ENCODE peak calls at places on chromosome 2, in four cellular contexts. E is psoas muscle; X is effector memory CD4-positive, alpha-beta T cell; D is GM23338. A is an unnamed sample. For H3K36me3 and H3K4me1, the result is how much of the 10 kb centered on the place peaks cover.

GRCh38 chr2:88016948-88017779 is 817 bp upstream of the RNU2-63P start:
- DNase-seq in D (peak), X (no peak), E (peak), A (peak)

GRCh38 chr2:233267516-233268245 is 16.2 kb downstream of the ATG16L1 start:
- DNase-seq in E (peak), D (no peak), X (peak), A (peak)

GRCh38 chr2:217166241-217166640 is 306.4 kb upstream of the TNP1 start:
- DNase-seq in E (no peak), D (peak), X (no peak), A (no peak)

GRCh38 chr2:201857326-201857725 is 51.0 kb downstream of the CDK15 start:
- DNase-seq in X (no peak), D (no peak), E (no peak), A (no peak)

GRCh38 chr2:38436227-38436664 is 59.2 kb upstream of the ATL2 start:
- DNase-seq in D (no peak), E (no peak), X (no peak), A (no peak)

GRCh38 chr2:174331731-174332606 is 2.8 kb upstream of the SP9 start:
- DNase-seq in D (peak), E (no peak), X (no peak), A (no peak)

GRCh38 chr2:36352024-36352398 is 3.6 kb upstream of the CRIM1 start:
- DNase-seq in X (no peak), E (no peak), D (peak), A (peak)

GRCh38 chr2:222319576-222320440 is 21.0 kb upstream of the PAX3 start:
- DNase-seq in D (peak), X (no peak), E (no peak), A (no peak)

GRCh38 chr2:164565345-164565744 is 55.9 kb downstream of the GRB14 start:
- DNase-seq in D (no peak), E (no peak), X (no peak), A (no peak)

GRCh38 chr2:165863816-165864221 is 69.8 kb upstream of the GALNT3 start:
- DNase-seq in E (no peak), X (no peak), D (peak), A (no peak)

DNA sequence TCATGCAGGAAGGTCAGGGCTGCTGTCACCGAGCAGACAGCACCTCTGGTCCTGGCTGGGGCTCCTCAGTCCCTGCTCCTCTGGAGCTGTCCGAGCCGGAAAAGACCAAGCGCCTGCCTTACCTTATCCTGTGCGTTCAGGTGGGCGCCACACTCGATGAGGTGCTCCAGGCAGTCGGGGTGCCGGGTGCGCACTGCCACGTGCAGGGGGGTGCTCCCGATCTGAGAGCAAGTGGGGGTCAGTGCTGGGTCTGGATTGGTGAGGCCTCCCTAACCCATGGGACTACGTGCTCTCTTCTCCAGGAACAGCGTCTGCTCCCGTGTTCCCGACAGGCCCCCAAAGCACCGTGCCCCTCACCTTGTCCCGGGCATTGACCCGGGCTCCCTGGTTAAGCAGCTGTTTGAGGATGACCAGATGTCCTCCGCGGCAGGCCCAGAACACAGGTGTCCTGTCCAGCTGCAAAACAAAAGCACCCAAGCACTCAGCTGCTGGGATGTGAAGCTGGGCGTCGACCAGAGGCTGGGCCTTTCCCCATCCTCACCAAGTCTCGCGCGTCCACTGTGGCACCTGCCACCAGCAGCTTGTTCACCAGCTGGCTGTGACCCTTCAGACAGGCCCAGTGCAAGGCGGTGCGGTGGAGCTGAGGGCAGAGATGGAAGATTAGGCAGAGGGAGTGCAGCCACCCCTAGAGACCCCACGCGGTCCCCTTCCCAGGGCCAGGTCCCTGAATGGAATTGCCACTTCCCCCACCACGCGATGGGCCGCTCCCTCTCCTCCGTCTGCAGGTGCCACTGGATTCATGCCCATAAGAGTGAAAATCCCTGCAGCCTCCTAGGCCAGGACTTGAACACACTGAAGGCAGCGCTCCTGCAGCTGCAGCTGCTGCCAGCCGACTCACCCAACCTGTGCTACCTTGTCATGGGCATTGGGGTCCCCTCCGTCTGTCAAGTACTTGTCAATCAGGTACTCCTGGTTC is 3.7 kb downstream of the ANKRD23 start:
- DNase-seq in E (no peak), X (no peak), D (no peak), A (no peak)
- H3K4me3 ChIP-seq in E (peak), X (peak), D (no peak), A (peak)

GRCh38 chr2:131077182-131077846 is 15.9 kb downstream of the FAM168B start:
- DNase-seq in E (no peak), X (no peak), D (no peak), A (no peak)
- H3K36me3 ChIP-seq in E (under half), X (half or more), D (under half), A (half or more)

GRCh38 chr2:171965238-171965637 is 34.5 kb upstream of the METAP1D start:
- DNase-seq in E (no peak), X (no peak), D (no peak), A (no peak)

GRCh38 chr2:171965661-171966060 is 34.1 kb upstream of the METAP1D start:
- DNase-seq in X (no peak), D (no peak), E (no peak), A (no peak)

GRCh38 chr2:171966268-171966667 is 33.5 kb upstream of the METAP1D start:
- DNase-seq in E (no peak), X (no peak), D (no peak), A (no peak)

GRCh38 chr2:171966688-171967087 is 33.1 kb upstream of the METAP1D start:
- DNase-seq in X (no peak), D (no peak), E (no peak), A (no peak)

GRCh38 chr2:171968509-171968908 is 31.2 kb upstream of the METAP1D start:
- DNase-seq in D (no peak), X (no peak), E (no peak), A (no peak)
- H3K4me1 ChIP-seq in D (under half), X (under half), E (under half), A (under half)

DNA sequence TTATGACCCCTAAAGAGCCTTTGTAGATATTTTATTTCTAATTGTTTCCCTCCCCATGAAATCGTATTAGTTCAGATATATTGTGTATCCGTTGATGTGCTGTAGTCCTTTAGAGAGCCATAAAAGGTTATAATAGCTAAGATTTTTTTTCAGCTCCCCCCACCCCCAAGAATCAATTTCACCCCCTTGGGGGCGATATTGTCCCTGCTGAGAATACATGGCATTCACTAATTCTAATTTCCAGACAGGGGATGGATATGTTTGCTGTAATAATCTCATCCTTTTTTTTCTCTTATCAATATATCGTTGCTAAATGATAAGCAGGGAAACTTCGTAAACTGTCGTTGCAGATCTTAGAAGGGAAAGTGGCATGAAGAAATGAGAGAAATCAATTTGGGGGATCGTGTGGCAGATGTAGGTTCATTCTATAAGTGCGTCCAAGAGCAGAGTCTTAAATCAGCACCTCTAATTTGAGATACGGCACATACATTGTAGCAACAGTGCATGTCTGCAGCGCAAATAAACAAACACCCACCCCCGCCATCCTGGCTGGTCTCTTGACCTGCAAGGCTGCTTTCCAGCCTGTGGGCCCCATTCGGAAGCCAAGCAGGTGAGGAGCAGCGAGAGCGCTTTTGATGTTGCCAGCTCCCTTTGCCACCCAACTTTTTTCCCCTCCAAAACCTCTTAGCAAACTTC is 530.9 kb downstream of the TMEM182 start:
- DNase-seq in D (peak), E (no peak), X (no peak), A (no peak)
- H3K4me3 ChIP-seq in D (peak), E (no peak), X (no peak), A (no peak)

GRCh38 chr2:9415770-9416169 is 7.6 kb downstream of the ITGB1BP1 start:
- DNase-seq in E (no peak), D (no peak), X (no peak), A (no peak)
- H3K36me3 ChIP-seq in E (under half), D (under half), X (under half), A (under half)

GRCh38 chr2:231429152-231429551 is 33.6 kb downstream of the B3GNT7 start:
- DNase-seq in D (peak), E (no peak), X (no peak), A (no peak)

GRCh38 chr2:231436957-231437356 is 27.3 kb downstream of the NCL start:
- DNase-seq in X (no peak), D (no peak), E (no peak), A (no peak)

GRCh38 chr2:231429916-231430315 is 34.4 kb downstream of the NCL start:
- DNase-seq in D (no peak), E (no peak), X (no peak), A (no peak)

GRCh38 chr2:231431606-231432005 is 32.7 kb downstream of the NCL start:
- DNase-seq in E (no peak), X (no peak), D (no peak), A (no peak)

DNA sequence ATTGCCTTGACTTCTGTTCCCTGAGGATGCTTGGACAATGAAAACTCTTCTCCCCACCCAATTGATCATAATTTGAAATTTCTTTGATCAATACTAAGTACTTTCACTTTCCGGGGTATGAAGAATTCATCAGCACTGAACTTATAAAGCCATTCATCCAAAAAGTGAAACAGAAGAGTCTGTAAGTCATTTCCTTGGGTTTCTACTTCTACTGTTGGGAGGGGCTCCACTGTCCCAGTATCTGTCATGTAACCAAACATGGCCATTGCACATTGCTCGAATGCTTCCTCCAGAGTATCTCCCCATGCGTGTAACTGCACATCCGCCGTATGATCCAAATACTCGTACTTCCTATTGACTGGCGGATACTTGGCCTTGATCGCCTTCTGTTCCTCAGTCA is 30.3 kb downstream of the NCL start:
- DNase-seq in X (no peak), D (no peak), E (no peak), A (no peak)
- H3K4me1 ChIP-seq in X (under half), D (under half), E (under half), A (under half)

GRCh38 chr2:104859310-104860130 is 5.6 kb downstream of the POU3F3 start:
- DNase-seq in X (no peak), E (no peak), D (peak), A (no peak)
- H3K4me3 ChIP-seq in X (no peak), E (no peak), D (no peak), A (no peak)

GRCh38 chr2:129728251-129728972 is 251.1 kb upstream of the RAB6C start:
- DNase-seq in D (no peak), E (no peak), X (no peak), A (no peak)

GRCh38 chr2:129724021-129724757 is 255.3 kb upstream of the RAB6C start:
- DNase-seq in X (no peak), E (no peak), D (no peak), A (no peak)

GRCh38 chr2:129727286-129727685 is 252.2 kb upstream of the RAB6C start:
- DNase-seq in D (no peak), E (no peak), X (no peak), A (no peak)

GRCh38 chr2:129723277-129724020 is 256.0 kb upstream of the RAB6C start:
- DNase-seq in E (no peak), X (no peak), D (no peak), A (no peak)

DNA sequence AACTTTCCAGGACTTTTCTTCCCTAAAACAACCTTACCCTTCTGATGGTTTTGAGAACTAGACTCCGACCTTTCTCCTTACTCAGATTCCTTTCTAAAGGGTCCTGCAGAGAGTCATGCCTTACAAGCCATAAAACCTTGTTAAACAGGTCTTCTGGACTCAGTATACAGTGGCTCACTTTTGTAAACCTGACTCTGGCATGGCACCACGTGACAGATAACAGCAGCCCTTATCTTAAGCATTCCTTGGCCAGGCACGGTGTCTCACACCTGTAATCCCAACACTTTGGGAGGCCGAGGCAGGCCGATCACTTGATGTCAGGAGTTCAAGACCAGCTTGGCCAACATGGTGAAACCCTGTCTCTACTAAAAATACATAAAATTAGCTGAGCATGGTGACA is 253.2 kb upstream of the RAB6C start:
- DNase-seq in D (no peak), E (no peak), X (no peak), A (no peak)
- H3K36me3 ChIP-seq in D (under half), E (under half), X (under half), A (under half)

GRCh38 chr2:191614759-191615158 is 63.2 kb upstream of the NABP1 start:
- DNase-seq in E (no peak), X (no peak), D (no peak), A (no peak)
- H3K4me1 ChIP-seq in E (under half), X (under half), D (under half), A (under half)

GRCh38 chr2:9226458-9227380 is 20.1 kb downstream of the ASAP2 start:
- DNase-seq in X (no peak), E (no peak), D (peak), A (no peak)
- H3K4me3 ChIP-seq in X (no peak), E (no peak), D (no peak), A (no peak)